ENCODE peak calls at places on chromosomes 7 and 10, in four cellular contexts. P, X, K and Y are unnamed samples.

GRCh38 chr10:101007099-101007711 is 7.6 kb downstream of the LZTS2 start:
- DNase-seq in P (no peak), K (no peak), X (no peak), Y (peak)

GRCh38 chr10:1465421-1465902 is 271.9 kb downstream of the ADARB2 start:
- DNase-seq in P (no peak), K (no peak), X (no peak), Y (no peak)

GRCh38 chr7:27178366-27178765 is 4.2 kb upstream of the HOXA10 start:
- DNase-seq in P (no peak), X (no peak), K (no peak), Y (no peak)

GRCh38 chr7:51446785-51447184 is 130.2 kb upstream of the COBL start:
- DNase-seq in K (no peak), P (no peak), X (no peak), Y (no peak)

GRCh38 chr10:71964669-71965515 is 697 bp downstream of the CHST3 start:
- DNase-seq in K (no peak), P (no peak), X (peak), Y (peak)

GRCh38 chr10:126437661-126438406 is 49.6 kb upstream of the ADAM12 start:
- DNase-seq in X (no peak), K (no peak), P (no peak), Y (no peak)

GRCh38 chr7:27685209-27685608 is 22.5 kb upstream of the HIBADH start:
- DNase-seq in X (no peak), K (no peak), P (no peak), Y (no peak)

GRCh38 chr10:60448246-60448645 is 58.6 kb upstream of the ANK3 start:
- DNase-seq in X (no peak), K (no peak), P (no peak), Y (no peak)

GRCh38 chr10:71598673-71599072 is 120.9 kb downstream of the C10orf105 start:
- DNase-seq in K (no peak), P (no peak), X (no peak), Y (no peak)

GRCh38 chr7:30168800-30169584 is 34.2 kb downstream of the MTURN start:
- DNase-seq in X (peak), P (no peak), K (no peak), Y (peak)

GRCh38 chr7:14734839-14735321 is 167.7 kb downstream of the DGKB start:
- DNase-seq in K (no peak), P (no peak), X (no peak), Y (no peak)

GRCh38 chr10:43045631-43046287 is 31.1 kb upstream of the RET start:
- DNase-seq in P (no peak), X (no peak), K (no peak), Y (no peak)

GRCh38 chr7:5610500-5611186 is 170.8 kb downstream of the RNF216 start:
- DNase-seq in K (no peak), P (no peak), X (no peak), Y (no peak)

GRCh38 chr10:35843524-35844171 is 201.6 kb upstream of the FZD8 start:
- DNase-seq in P (no peak), X (no peak), K (no peak), Y (no peak)

GRCh38 chr7:70641882-70642281 is 490.1 kb upstream of the GALNT17 start:
- DNase-seq in P (no peak), K (no peak), X (no peak), Y (no peak)

GRCh38 chr10:65306201-65306600 is 1619.6 kb upstream of the LRRTM3 start:
- DNase-seq in P (no peak), K (no peak), X (no peak), Y (no peak)

GRCh38 chr7:41955475-41956243 is 252.8 kb upstream of the INHBA start:
- DNase-seq in X (peak), K (no peak), P (peak), Y (peak)

GRCh38 chr7:18434171-18434570 is 61.4 kb upstream of the HDAC9 start:
- DNase-seq in K (no peak), P (no peak), X (no peak), Y (no peak)

GRCh38 chr7:18440934-18441333 is 54.6 kb upstream of the HDAC9 start:
- DNase-seq in X (no peak), P (no peak), K (no peak), Y (no peak)

DNA sequence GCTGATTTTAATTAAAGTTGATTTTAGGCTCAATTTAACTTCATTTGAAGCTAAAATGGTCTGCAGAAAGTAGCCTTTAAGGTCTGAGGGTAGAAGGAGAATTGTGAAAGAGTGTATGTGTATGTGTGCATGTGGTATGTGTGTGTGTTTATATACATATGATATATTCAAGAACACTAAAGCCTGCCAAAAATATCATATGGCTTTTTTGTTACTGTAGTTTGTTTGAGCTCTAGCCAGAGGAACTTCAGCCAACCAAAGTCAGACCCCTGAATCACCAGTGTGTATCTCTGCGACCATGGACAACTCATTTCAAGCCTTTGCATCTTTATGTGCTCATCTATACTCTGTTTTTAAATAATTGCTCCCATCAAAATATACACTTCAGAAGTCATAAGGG is 58.5 kb upstream of the HDAC9 start:
- DNase-seq in X (no peak), P (no peak), K (no peak), Y (peak)
- TF ChIP-seq MAZ in X (no peak), P (no peak), K (no peak), Y (no peak)

DNA sequence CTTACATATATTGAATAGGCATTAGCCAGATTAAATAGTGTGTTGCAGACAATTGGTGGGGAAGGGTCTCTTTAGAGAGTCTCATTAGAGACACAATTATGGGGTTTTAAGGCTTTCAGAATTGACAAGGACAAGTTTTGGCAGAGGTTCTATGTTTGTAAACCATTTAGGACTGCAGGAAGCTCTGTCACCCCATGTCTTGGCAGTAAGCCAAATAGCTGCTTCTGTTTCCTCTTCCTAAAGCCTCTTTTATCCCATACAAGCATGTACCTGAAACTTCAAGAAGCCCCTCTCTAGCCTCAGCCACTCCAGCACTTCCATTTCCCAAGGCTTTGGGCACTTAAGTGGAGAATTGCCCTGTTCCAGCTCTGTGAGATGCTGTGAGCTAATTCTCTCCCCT is 21.8 kb upstream of the LRRC4 start:
- DNase-seq in P (peak), K (no peak), X (no peak), Y (peak)
- TF ChIP-seq MAZ in P (no peak), K (no peak), X (no peak), Y (no peak)

GRCh38 chr10:68154211-68154497 is 44.9 kb downstream of the MYPN start:
- DNase-seq in K (no peak), X (no peak), P (no peak), Y (peak)

GRCh38 chr10:68151453-68151852 is 42.2 kb downstream of the MYPN start:
- DNase-seq in P (no peak), X (no peak), K (no peak), Y (no peak)

GRCh38 chr10:68155615-68156205 is 46.4 kb downstream of the MYPN start:
- DNase-seq in K (no peak), P (no peak), X (no peak), Y (peak)

GRCh38 chr10:68156373-68157185 is 47.3 kb downstream of the MYPN start:
- DNase-seq in X (peak), K (peak), P (peak), Y (peak)

DNA sequence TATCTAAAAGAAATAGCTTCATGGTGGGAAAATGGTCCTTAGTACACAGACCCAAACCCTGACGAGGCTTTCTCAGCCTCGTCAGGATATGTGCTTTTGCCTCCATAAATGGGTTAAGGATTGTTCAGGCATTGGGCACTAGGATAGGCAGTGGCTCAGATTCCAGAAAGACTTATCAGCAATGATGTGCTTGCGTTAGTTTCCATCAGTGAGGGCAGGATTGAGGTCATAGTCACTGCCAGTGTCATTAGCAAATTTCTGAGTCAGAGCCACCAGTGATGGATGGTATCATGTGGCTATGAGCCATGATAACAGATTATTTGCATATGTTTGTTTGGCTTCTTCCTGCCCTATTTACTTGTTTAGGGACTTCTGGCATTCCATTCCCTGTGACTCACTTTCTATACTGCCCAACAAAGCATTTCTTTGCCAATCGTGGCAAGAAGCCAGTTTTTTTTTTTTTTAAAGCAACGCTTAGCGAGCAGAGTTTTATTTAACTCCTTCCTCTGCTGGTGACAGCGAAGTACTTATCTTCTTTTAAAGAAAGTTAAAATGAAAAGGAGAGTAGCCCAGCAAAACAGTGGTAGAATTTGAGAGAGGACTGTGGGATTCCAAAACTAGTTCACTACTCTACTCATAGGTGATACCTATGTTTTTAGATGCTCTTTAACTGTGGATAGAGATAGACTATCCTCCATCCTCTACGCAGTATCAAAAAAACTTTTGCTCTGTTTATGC is 44.4 kb downstream of the MYPN start:
- DNase-seq in P (no peak), X (peak), K (peak), Y (peak)
- TF ChIP-seq MAZ in P (no peak), X (no peak), K (no peak), Y (no peak)

DNA sequence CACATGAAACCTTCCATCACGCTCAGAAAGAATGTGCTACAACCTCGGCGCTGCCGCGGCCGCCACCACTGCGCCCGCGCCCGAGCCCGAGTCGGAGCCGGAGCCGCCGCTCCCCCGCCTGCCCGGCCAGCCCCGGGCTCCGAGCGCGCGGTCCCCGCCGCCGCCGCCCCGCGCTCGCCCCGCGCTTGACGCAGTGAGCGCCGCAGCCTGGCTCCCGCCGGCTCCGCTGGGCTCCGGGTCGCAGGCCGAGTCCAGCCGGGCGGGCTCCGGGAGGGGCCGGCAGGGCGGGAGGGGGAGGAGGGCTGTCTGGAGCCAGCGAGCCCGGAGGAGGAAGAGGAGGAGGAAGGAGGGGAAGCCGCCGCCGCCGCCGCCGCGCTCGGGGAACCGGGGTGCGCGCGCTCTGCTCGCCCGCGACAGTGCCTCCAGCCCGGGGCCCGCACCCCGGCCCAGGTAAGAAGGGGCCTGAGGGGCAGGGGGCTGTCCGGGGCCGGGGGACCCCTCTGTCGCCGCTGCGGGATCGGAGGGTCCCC is 4.3 kb upstream of the ELFN1 start:
- DNase-seq in K (no peak), X (no peak), P (peak), Y (peak)
- TF ChIP-seq MAZ in K (no peak), X (no peak), P (no peak), Y (no peak)

GRCh38 chr7:8290645-8291308 is 28.8 kb upstream of the ICA1 start:
- DNase-seq in P (no peak), X (no peak), K (no peak), Y (no peak)
- TF ChIP-seq MAZ in P (no peak), X (no peak), K (no peak), Y (no peak)

GRCh38 chr10:26777686-26778085 is 80.2 kb downstream of the PDSS1 start:
- DNase-seq in X (no peak), P (no peak), K (no peak), Y (no peak)

GRCh38 chr10:26780106-26780792 is 80.5 kb downstream of the ABI1 start:
- DNase-seq in P (no peak), X (no peak), K (no peak), Y (no peak)

GRCh38 chr10:26773633-26774032 is 76.1 kb downstream of the PDSS1 start:
- DNase-seq in K (no peak), P (no peak), X (no peak), Y (peak)

GRCh38 chr10:26779176-26779860 is 81.4 kb downstream of the ABI1 start:
- DNase-seq in X (no peak), K (no peak), P (no peak), Y (no peak)

GRCh38 chr10:26776258-26776657 is 78.8 kb downstream of the PDSS1 start:
- DNase-seq in P (no peak), X (no peak), K (no peak), Y (no peak)
- TF ChIP-seq MAZ in P (no peak), X (no peak), K (no peak), Y (no peak)

DNA sequence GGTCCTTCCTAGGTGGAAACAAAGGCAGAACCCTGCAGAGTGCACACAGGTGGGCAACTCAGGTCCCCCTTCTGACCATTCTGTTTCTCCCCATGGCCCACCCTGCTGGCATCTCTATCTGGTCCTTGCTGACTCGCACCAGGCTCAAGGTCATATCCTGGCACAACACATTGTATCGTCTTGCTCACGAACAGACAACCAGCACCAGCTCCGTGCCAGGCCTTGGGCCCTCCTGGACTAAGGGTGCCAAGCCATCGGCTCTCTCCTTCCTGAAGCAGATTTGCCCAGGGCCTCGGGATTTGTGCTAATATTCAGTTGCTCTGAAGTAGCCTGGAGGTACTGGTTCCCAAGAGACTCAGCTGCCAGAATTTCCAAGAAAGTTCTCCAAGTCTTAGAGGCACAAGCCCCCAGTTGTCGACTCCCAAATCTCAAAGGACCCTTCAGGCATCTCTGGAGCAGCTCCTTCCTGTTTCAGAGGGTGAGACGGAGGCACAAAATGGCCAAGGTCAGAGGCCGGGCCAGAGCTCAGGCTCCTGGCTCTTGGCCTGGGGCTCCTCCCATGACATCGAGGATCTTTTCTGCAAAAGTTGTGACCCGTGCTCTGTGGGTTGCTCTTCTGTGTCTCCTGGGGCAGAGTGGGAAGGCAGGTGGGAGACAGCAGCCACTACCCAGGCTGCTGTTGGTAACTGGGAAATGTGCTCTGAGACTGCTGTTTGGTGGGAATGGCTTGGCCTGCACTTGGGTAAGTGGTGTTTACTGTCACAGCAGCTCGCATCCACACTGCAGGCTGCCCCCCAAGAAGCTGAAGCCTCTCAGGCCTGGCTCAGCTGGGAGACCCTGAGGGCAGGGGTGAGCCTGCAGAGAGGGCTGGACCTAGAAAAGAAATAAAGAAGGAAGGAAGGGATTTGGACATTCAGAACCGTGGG is 121.3 kb downstream of the RGS10 start:
- DNase-seq in P (no peak), X (no peak), K (no peak), Y (no peak)
- TF ChIP-seq MAZ in P (no peak), X (no peak), K (no peak), Y (no peak)

GRCh38 chr7:39353615-39354376 is 212.4 kb upstream of the YAE1 start:
- DNase-seq in K (no peak), X (no peak), P (peak), Y (no peak)
- TF ChIP-seq MAZ in K (no peak), X (no peak), P (no peak), Y (no peak)

GRCh38 chr10:130422366-130423324 is 286.5 kb downstream of the GLRX3 start:
- DNase-seq in K (no peak), P (no peak), X (no peak), Y (no peak)
- TF ChIP-seq MAZ in K (no peak), P (no peak), X (no peak), Y (no peak)

GRCh38 chr10:78336402-78336791 is 302.7 kb downstream of the RPS24 start:
- DNase-seq in P (no peak), K (no peak), X (no peak), Y (peak)
- TF ChIP-seq MAZ in P (no peak), K (no peak), X (no peak), Y (peak)